ENCODE peak calls at places on chromosomes 3 and 15, in five cellular contexts. C is H54, E is SHP77 treated with DMSO at 0.1 percent for 48 hours, J is cerebellar cortex, O is lower lobe of right lung. F is an unnamed sample.

GRCh38 chr3:20326537-20326936 is 140.5 kb upstream of the SGO1 start:
- DNase-seq in C (no peak), E (no peak), J (no peak), O (no peak), F (no peak)

GRCh38 chr3:113496924-113497323 is 18.0 kb downstream of the SPICE1 start:
- DNase-seq in C (no peak), E (no peak), J (no peak), O (no peak), F (no peak)

GRCh38 chr3:74066456-74066855 is 441.7 kb upstream of the PDZRN3 start:
- DNase-seq in C (no peak), E (no peak), J (no peak), O (no peak), F (no peak)

GRCh38 chr3:13654330-13655073 is 105.6 kb downstream of the FBLN2 start:
- DNase-seq in C (no peak), E (no peak), J (no peak), O (no peak), F (no peak)

GRCh38 chr15:51775967-51776816 is 24.8 kb downstream of the TMOD2 start:
- DNase-seq in C (no peak), E (peak), J (peak), O (no peak), F (peak)

GRCh38 chr3:80785475-80785874 is 976.0 kb downstream of the GBE1 start:
- DNase-seq in C (no peak), E (no peak), J (no peak), O (no peak), F (no peak)

GRCh38 chr3:157089455-157090221 is 70.3 kb downstream of the CCNL1 start:
- DNase-seq in C (no peak), E (no peak), J (no peak), O (peak), F (no peak)

GRCh38 chr3:42377681-42378080 is 32.7 kb downstream of the LYZL4 start:
- DNase-seq in C (no peak), E (no peak), J (no peak), O (no peak), F (no peak)

GRCh38 chr3:148735597-148735996 is 37.9 kb downstream of the AGTR1 start:
- DNase-seq in C (no peak), E (peak), J (no peak), O (no peak), F (no peak)

GRCh38 chr15:44441095-44441501 is 13.7 kb downstream of the CTDSPL2 start:
- DNase-seq in C (no peak), E (no peak), J (no peak), O (no peak), F (no peak)

GRCh38 chr15:42104095-42104891 is 9.9 kb upstream of the PLA2G4D start:
- DNase-seq in C (no peak), E (no peak), J (no peak), O (no peak), F (no peak)

GRCh38 chr3:12822725-12823373 is 18.5 kb downstream of the RPL32 start:
- DNase-seq in C (no peak), E (no peak), J (no peak), O (no peak), F (peak)

GRCh38 chr3:149572796-149573414 is 84.9 kb downstream of the WWTR1 start:
- DNase-seq in C (no peak), E (no peak), J (no peak), O (no peak), F (no peak)

GRCh38 chr15:36479200-36479896 is 100.1 kb upstream of the CDIN1 start:
- DNase-seq in C (no peak), E (no peak), J (no peak), O (no peak), F (no peak)

GRCh38 chr15:46331546-46331945 is 696.7 kb downstream of the SQOR start:
- DNase-seq in C (no peak), E (no peak), J (no peak), O (no peak), F (no peak)

GRCh38 chr15:31402511-31403056 is 75.9 kb downstream of the KLF13 start:
- DNase-seq in C (no peak), E (no peak), J (no peak), O (no peak), F (no peak)

GRCh38 chr3:39115870-39116269 is 8.4 kb downstream of the TTC21A start:
- DNase-seq in C (no peak), E (no peak), J (no peak), O (no peak), F (no peak)

GRCh38 chr15:82168296-82168695 is 94.2 kb downstream of the EFL1 start:
- DNase-seq in C (no peak), E (no peak), J (no peak), O (no peak), F (no peak)

GRCh38 chr3:95097493-95097892 is 1034.6 kb downstream of the NSUN3 start:
- DNase-seq in C (no peak), E (no peak), J (no peak), O (no peak), F (no peak)

GRCh38 chr3:169457807-169458206 is 205.7 kb downstream of the MECOM start:
- DNase-seq in C (no peak), E (no peak), J (no peak), O (no peak), F (no peak)

GRCh38 chr3:181521831-181522230 is 189.9 kb upstream of the SOX2 start:
- DNase-seq in C (no peak), E (no peak), J (no peak), O (no peak), F (no peak)

GRCh38 chr15:78392430-78392829 is 45.6 kb upstream of the IREB2 start:
- DNase-seq in C (no peak), E (peak), J (no peak), O (no peak), F (no peak)

GRCh38 chr3:162538906-162539305 is 1042.3 kb downstream of the OTOL1 start:
- DNase-seq in C (no peak), E (no peak), J (no peak), O (no peak), F (no peak)

GRCh38 chr15:69590201-69590600 is 137.6 kb downstream of the RPLP1 start:
- DNase-seq in C (no peak), E (no peak), J (no peak), O (no peak), F (no peak)

GRCh38 chr3:34107669-34108068 is 309.2 kb downstream of the PDCD6IP start:
- DNase-seq in C (no peak), E (no peak), J (no peak), O (no peak), F (no peak)

GRCh38 chr3:191051037-191051436 is 148.0 kb upstream of the OSTN start:
- DNase-seq in C (no peak), E (no peak), J (peak), O (no peak), F (peak)

GRCh38 chr3:177320765-177321247 is 123.5 kb upstream of the TBL1XR1 start:
- DNase-seq in C (no peak), E (no peak), J (no peak), O (no peak), F (no peak)

GRCh38 chr3:150083653-150084037 is 113.0 kb upstream of the PFN2 start:
- DNase-seq in C (no peak), E (no peak), J (no peak), O (no peak), F (no peak)

GRCh38 chr3:183555541-183556081 is at the start of gene KLHL6:
- DNase-seq in C (no peak), E (no peak), J (no peak), O (peak), F (no peak)

GRCh38 chr3:128390867-128391266 is 75.8 kb downstream of the DNAJB8 start:
- DNase-seq in C (no peak), E (no peak), J (no peak), O (no peak), F (no peak)

GRCh38 chr15:96331141-96331941 is 841 bp downstream of the NR2F2 start:
- DNase-seq in C (peak), E (no peak), J (peak), O (peak), F (no peak)

GRCh38 chr15:91622676-91623342 is 230.7 kb upstream of the SLCO3A1 start:
- DNase-seq in C (no peak), E (no peak), J (no peak), O (no peak), F (no peak)

GRCh38 chr3:140974900-140975299 is 33.3 kb downstream of the SLC25A36 start:
- DNase-seq in C (no peak), E (no peak), J (no peak), O (no peak), F (no peak)

F was measured in HTR-8/SVneo.